ENCODE peak calls at places on chromosomes 4 and X, in six cellular contexts. F is right cardiac atrium, V is breast epithelium, S is psoas muscle, H is right lobe of liver, I is Peyer's patch. B is an unnamed sample. For H3K27me3 and H3K4me1, the result is how much of the 10 kb centered on the place peaks cover.

GRCh38 chr4:25142468-25142867 is 17.8 kb downstream of the SEPSECS start:
- DNase-seq in H (no peak), V (no peak), S (no peak), F (no peak), I (no peak), B (no peak)

GRCh38 chr4:1210971-1211370 is 38.0 kb downstream of the CTBP1 start:
- DNase-seq in H (peak), I (peak), V (no peak), F (peak), S (peak), B (peak)

GRCh38 chr4:649751-650310 is 24.2 kb downstream of the ATP5ME start:
- DNase-seq in I (no peak), S (no peak), V (no peak), F (peak), H (peak), B (no peak)

GRCh38 chr4:122700178-122700725 is 32.3 kb upstream of the BBS12 start:
- DNase-seq in F (peak), I (peak), H (peak), V (peak), S (no peak), B (peak)

GRCh38 chr4:173014113-173014558 is 154.5 kb upstream of the GALNT7 start:
- DNase-seq in F (peak), V (no peak), S (no peak), I (no peak), H (no peak), B (peak)

GRCh38 chr4:108188770-108189169 is 20.0 kb upstream of the LEF1 start:
- DNase-seq in F (no peak), V (no peak), I (no peak), S (no peak), H (no peak), B (no peak)

GRCh38 chrX:7270018-7270417 is 122.1 kb upstream of the PUDP start:
- DNase-seq in V (no peak), S (no peak), I (no peak), F (no peak), H (no peak), B (no peak)

GRCh38 chr4:83083925-83084475 is 30.5 kb downstream of the PLAC8 start:
- DNase-seq in H (no peak), V (no peak), F (peak), I (peak), S (no peak), B (no peak)

GRCh38 chr4:83171640-83172039 is 57.1 kb upstream of the PLAC8 start:
- DNase-seq in H (no peak), I (no peak), V (no peak), F (no peak), S (no peak), B (no peak)

GRCh38 chr4:136864580-136865185 is 667.6 kb downstream of the PCDH18 start:
- DNase-seq in I (no peak), H (no peak), V (no peak), F (no peak), S (no peak), B (peak)

GRCh38 chrX:72105436-72105835 is 26.3 kb downstream of the RTL5 start:
- DNase-seq in S (no peak), V (no peak), F (no peak), H (no peak), I (peak), B (no peak)

GRCh38 chr4:8356856-8357255 is 83.7 kb downstream of the ACOX3 start:
- DNase-seq in F (no peak), I (peak), S (no peak), V (no peak), H (no peak), B (no peak)

GRCh38 chrX:134727363-134727762 is 69.1 kb upstream of the PLAC1 start:
- DNase-seq in H (no peak), V (no peak), F (no peak), I (no peak), S (no peak), B (no peak)

GRCh38 chr4:73193659-73194058 is 64.9 kb downstream of the ANKRD17 start:
- DNase-seq in I (no peak), H (no peak), V (no peak), S (no peak), F (no peak), B (no peak)

GRCh38 chr4:81724925-81725329 is 253.2 kb upstream of the RASGEF1B start:
- DNase-seq in I (peak), F (peak), V (no peak), H (peak), S (peak), B (peak)

GRCh38 chrX:133723930-133724329 is 261.5 kb downstream of the GPC3 start:
- DNase-seq in F (no peak), H (no peak), V (no peak), S (no peak), I (no peak), B (no peak)

GRCh38 chrX:4043951-4044350 is 330.5 kb upstream of the PRKX start:
- DNase-seq in I (no peak), S (no peak), V (no peak), F (no peak), H (no peak), B (no peak)

GRCh38 chr4:104890598-104890997 is 256.1 kb upstream of the TET2 start:
- DNase-seq in H (no peak), V (no peak), S (no peak), I (no peak), F (no peak), B (no peak)

GRCh38 chr4:7347981-7348380 is 86.7 kb downstream of the PSAPL1 start:
- DNase-seq in S (no peak), I (no peak), F (no peak), H (no peak), V (no peak), B (no peak)

GRCh38 chr4:103292373-103292772 is 94.2 kb upstream of the CENPE start:
- DNase-seq in H (no peak), F (no peak), I (no peak), V (no peak), S (no peak), B (no peak)

GRCh38 chr4:161581262-161581661 is 582.5 kb downstream of the FSTL5 start:
- DNase-seq in H (no peak), S (no peak), I (no peak), V (no peak), F (no peak), B (no peak)

GRCh38 chr4:78829296-78829695 is 53.1 kb downstream of the BMP2K start:
- DNase-seq in H (no peak), S (no peak), I (no peak), V (no peak), F (no peak), B (no peak)

GRCh38 chr4:182010876-182011275 is 232.3 kb upstream of the TENM3 start:
- DNase-seq in I (no peak), F (no peak), S (no peak), H (no peak), V (no peak), B (no peak)

GRCh38 chr4:92175250-92175649 is 128.5 kb upstream of the GRID2 start:
- DNase-seq in S (no peak), V (no peak), I (no peak), H (no peak), F (no peak), B (no peak)

GRCh38 chr4:182242793-182243192 is 409 bp upstream of the TENM3 start:
- DNase-seq in I (no peak), S (no peak), H (no peak), F (no peak), V (no peak), B (no peak)

GRCh38 chr4:92270908-92271307 is 32.9 kb upstream of the GRID2 start:
- DNase-seq in F (no peak), S (no peak), H (no peak), I (no peak), V (no peak), B (no peak)

GRCh38 chr4:170030121-170030520 is 3.9 kb upstream of the MFAP3L start:
- DNase-seq in H (no peak), V (no peak), I (no peak), F (no peak), S (no peak), B (no peak)

GRCh38 chr4:108683479-108683878 is 33.1 kb downstream of the OSTC start:
- DNase-seq in S (no peak), V (no peak), H (no peak), I (no peak), F (no peak), B (no peak)

DNA sequence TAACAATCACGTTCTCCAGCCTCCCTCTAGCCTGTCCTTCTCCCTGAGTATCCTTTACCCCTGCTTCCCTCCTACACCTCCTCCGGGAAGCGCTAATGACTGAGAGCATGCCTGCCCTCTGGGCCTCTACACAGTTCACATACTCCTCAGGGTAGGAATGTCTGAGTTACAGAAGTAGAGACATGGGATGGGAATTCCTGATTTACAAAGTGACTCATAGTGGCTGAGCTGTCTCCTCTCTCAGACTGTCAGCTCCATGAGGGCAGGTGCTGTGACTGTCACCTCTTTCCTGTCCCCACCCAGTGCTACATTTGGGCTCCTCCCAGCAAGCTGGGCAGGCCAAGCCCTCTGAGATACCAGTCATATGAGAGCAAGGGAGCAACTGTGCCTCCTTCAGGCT is 2.6 kb downstream of the LAS1L start:
- DNase-seq in F (no peak), V (no peak), I (no peak), H (no peak), S (no peak), B (no peak)
- H3K27me3 ChIP-seq in F (under half), V (under half), I (under half), H (under half), S (under half), B (under half)

GRCh38 chrX:154730271-154730883 is 20.5 kb downstream of the GAB3 start:
- DNase-seq in I (no peak), H (peak), F (peak), V (no peak), S (peak), B (peak)
- H3K27ac ChIP-seq in I (peak), H (peak), F (peak), V (peak), S (peak), B (peak)

GRCh38 chrX:129771266-129771995 is 8.3 kb upstream of the SASH3 start:
- DNase-seq in I (no peak), S (no peak), F (no peak), V (no peak), H (no peak), B (no peak)
- H3K4me1 ChIP-seq in I (under half), S (under half), F (under half), V (under half), H (under half), B (under half)

GRCh38 chr4:112942077-112942476 is 107.4 kb upstream of the ANK2 start:
- DNase-seq in S (no peak), H (no peak), I (no peak), F (no peak), V (no peak), B (no peak)
- H3K27me3 ChIP-seq in S (under half), H (under half), I (under half), F (under half), V (under half), B (under half)

B was measured in heart right ventricle.